ENCODE peak calls at places on chromosome 17, in four cellular contexts. H is GM12878, O is HepG2, P is H1. T is an unnamed sample. For H3K4me1, the result is how much of the 10 kb centered on the place peaks cover.

GRCh38 chr17:8884336-8884990 is 17.0 kb upstream of the PIK3R6 start:
- DNase-seq in O (no peak), P (no peak), H (no peak), T (no peak)

GRCh38 chr17:80422981-80423380 is 8.0 kb downstream of the ENDOV start:
- DNase-seq in H (no peak), O (no peak), P (no peak), T (no peak)

GRCh38 chr17:81578561-81579225 is 26.5 kb upstream of the FAAP100 start:
- DNase-seq in O (no peak), P (no peak), H (no peak), T (no peak)

GRCh38 chr17:83136156-83136555 is 56.7 kb downstream of the METRNL start:
- DNase-seq in P (no peak), H (no peak), O (no peak), T (no peak)

GRCh38 chr17:37179893-37180292 is 195.9 kb upstream of the C17orf78 start:
- DNase-seq in H (no peak), P (no peak), O (no peak), T (no peak)

GRCh38 chr17:41382396-41382795 is 290 bp upstream of the KRT34 start:
- DNase-seq in O (no peak), P (no peak), H (no peak), T (no peak)

GRCh38 chr17:28334666-28335200 is 539 bp downstream of the IFT20 start:
- DNase-seq in P (no peak), H (no peak), O (no peak), T (no peak)

GRCh38 chr17:42122371-42123303 is at the start of gene HSPB9:
- DNase-seq in P (peak), H (no peak), O (no peak), T (no peak)

GRCh38 chr17:50361561-50362480 is 11.2 kb downstream of the MRPL27 start:
- DNase-seq in O (peak), P (peak), H (no peak), T (peak)

GRCh38 chr17:74859439-74860228 is at the start of gene GRIN2C:
- DNase-seq in H (no peak), P (no peak), O (no peak), T (no peak)

GRCh38 chr17:79592641-79593040 is 18.2 kb downstream of the RBFOX3 start:
- DNase-seq in O (no peak), P (no peak), H (no peak), T (no peak)

GRCh38 chr17:79791354-79792123 is 5.3 kb downstream of the CBX8 start:
- DNase-seq in H (no peak), P (no peak), O (no peak), T (no peak)

GRCh38 chr17:62791235-62792121 is 16.6 kb downstream of the MARCHF10 start:
- DNase-seq in O (no peak), H (no peak), P (no peak), T (no peak)

GRCh38 chr17:58316260-58316960 is 12.2 kb downstream of the TSPOAP1 start:
- DNase-seq in O (no peak), P (no peak), H (no peak), T (no peak)

GRCh38 chr17:48293319-48294192 is 136.5 kb downstream of the SKAP1 start:
- DNase-seq in O (no peak), H (no peak), P (no peak), T (no peak)

GRCh38 chr17:80005360-80006338 is 30.0 kb downstream of the TBC1D16 start:
- DNase-seq in H (no peak), P (no peak), O (peak), T (no peak)

GRCh38 chr17:19237389-19238166 is 412 bp downstream of the EPN2 start:
- DNase-seq in P (no peak), O (no peak), H (no peak), T (no peak)

GRCh38 chr17:64097196-64097936 is 32.6 kb downstream of the ERN1 start:
- DNase-seq in O (no peak), P (no peak), H (no peak), T (no peak)

GRCh38 chr17:80499961-80500665 is 23.7 kb upstream of the NPTX1 start:
- DNase-seq in P (no peak), H (no peak), O (no peak), T (no peak)

GRCh38 chr17:74485012-74485743 is 18.7 kb downstream of the CD300A start:
- DNase-seq in H (no peak), O (no peak), P (no peak), T (no peak)

GRCh38 chr17:58328195-58329034 is at the start of gene TSPOAP1:
- DNase-seq in O (no peak), H (peak), P (no peak), T (no peak)

GRCh38 chr17:16448490-16448889 is 33.1 kb downstream of the TRPV2 start:
- DNase-seq in H (no peak), O (no peak), P (no peak), T (no peak)

GRCh38 chr17:45783593-45784292 is 377 bp upstream of the CRHR1 start:
- DNase-seq in P (no peak), H (no peak), O (no peak), T (no peak)

GRCh38 chr17:17231621-17232302 is 5.2 kb downstream of the FLCN start:
- DNase-seq in O (no peak), H (no peak), P (no peak), T (no peak)

GRCh38 chr17:14717849-14718248 is 417.0 kb downstream of the HS3ST3B1 start:
- DNase-seq in P (no peak), O (no peak), H (no peak), T (no peak)

GRCh38 chr17:50537721-50538548 is 5.4 kb downstream of the EPN3 start:
- DNase-seq in H (no peak), O (no peak), P (no peak), T (no peak)

GRCh38 chr17:17865035-17865434 is 28.2 kb upstream of the SREBF1 start:
- DNase-seq in O (peak), P (no peak), H (no peak), T (no peak)

DNA sequence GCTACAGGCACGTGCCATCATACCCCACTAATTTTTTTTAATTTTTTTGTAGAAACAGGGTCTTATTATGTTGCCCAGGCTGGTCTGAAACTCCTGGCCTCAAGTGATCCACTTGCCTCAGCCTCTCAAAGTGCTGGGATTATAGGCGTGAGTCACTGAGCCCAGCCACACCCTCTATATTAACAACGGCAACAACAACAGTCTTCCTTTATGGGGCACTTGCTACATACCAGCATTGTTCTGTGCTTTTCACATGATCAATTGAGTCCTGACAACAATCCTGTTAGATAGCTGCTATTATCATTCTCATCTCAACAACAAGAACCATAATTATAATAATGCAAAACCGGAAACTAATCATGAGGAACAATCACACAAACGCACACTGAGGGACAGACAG is 12.6 kb upstream of the ARL5C start:
- DNase-seq in H (no peak), P (no peak), O (no peak), T (no peak)
- TF ChIP-seq SUZ12 in H (no peak), P (no peak), O (no peak), T (no peak)

DNA sequence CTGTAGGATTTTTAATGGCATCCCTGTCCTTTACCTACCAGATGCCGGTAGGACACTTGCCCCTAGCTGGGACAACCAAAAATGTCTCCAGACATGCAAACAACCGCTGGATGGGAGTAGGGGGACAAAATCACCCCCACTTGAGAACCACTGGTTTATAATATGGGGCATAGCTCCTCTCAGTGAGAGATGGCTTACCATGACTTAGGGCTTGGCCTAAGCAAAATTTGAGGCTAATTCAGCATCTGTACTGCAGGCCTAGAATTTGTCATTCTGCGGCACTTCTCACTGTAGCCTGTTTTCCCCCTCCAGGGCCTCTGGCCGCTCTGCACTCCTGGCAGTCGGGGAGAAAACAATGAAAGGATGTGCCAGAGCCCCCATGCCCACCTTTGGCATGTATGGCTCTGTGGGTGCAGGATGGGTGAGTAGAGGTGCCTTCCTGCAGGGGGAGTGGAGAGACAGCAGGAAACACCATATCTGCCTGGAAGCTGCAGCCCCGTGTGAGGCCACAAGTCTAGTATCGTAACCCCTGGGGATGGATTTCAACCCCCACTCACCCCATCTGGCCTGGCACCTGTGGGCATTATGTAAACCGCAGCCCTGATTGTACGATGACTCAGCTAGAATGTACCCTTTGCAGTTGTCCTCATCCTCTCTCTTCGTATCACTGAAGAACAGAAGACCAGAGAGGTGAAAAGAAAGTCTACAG is 268.1 kb downstream of the SOX9 start:
- DNase-seq in H (peak), P (no peak), O (no peak), T (no peak)
- H3K4me1 ChIP-seq in H (under half), P (under half), O (half or more), T (under half)

DNA sequence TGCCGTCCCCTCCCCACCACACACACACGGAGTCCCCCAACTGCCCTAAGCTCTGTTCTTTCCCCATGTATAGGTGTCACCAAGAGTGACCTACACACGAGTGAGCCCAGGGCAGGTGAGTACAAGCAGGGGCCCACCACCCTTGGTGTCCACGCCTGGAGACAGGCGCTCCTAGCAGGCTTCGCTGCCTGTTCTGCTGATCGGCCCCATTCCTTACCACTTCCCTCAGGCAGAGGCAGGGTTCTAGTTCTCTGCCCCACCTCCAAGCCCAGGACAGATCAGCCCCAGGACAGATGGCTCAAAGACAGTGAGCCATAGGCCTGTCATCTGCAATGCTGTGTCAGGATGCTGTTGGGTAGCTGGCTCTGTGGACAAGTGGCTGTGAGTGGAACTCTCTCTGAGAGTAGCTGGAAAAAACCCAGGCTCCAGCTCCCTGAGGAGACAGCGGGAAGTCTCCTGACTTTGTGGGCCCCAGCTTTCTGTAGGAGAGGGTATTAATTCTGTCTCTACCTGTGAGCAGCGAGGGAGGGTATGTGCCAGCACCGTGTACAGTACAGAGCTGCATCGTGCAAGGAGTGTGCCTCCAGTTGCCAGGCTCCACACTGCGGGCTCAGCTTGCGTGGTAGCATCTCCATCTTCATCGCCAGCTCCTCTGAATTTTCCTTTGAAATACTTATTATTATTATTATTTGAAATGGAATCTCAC is 897 bp downstream of the TP53I13 start:
- DNase-seq in O (no peak), P (no peak), H (no peak), T (no peak)
- TF ChIP-seq SUZ12 in O (no peak), P (no peak), H (no peak), T (no peak)

GRCh38 chr17:7292729-7293128 is 1.7 kb downstream of the YBX2 start:
- DNase-seq in O (no peak), H (no peak), P (no peak), T (no peak)
- H3K4me1 ChIP-seq in O (under half), H (under half), P (under half), T (under half)

DNA sequence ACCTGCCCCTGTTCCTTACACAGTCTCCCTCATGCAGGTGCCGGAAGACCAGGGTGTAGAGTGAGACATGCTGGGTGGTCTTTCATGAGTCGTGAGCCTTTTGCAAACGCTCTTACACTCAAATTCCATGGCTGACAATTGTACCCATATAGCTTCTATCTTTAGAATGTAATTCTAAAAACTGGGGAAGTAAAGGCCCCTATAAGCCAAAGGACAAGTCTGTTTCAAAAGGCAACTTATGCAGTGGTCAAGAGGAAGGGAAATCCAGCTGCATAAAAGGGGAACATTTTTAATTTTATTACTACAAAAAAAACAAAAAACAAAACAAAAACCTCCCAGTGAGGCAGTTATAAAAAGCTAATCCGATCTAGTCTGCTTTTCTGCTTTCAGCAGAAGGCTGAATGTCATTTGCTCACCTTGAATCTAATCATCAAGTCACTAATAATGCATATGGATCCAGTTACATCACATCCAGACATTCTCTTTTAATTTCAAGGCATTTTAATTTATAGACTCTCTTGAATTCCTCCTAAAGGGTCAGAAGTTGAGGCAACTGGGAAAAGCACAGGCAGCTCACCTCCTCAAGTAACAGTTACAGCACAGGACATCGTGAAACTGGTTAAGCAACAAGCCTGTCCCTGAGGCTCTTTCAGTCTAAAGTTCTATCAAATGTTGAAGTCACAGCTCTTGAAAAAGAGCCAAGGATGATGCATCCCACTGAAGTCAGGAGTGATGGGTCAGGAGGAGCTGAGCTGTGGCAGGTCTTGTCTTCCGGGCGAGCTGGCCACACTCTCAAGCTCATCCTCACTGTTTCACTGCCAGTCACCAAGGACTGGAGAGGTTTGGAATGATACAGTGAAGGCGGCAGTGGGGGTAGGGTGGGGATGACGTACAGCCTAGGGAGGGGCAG is 99.7 kb downstream of the VPS53 start:
- DNase-seq in O (no peak), P (no peak), H (no peak), T (no peak)
- TF ChIP-seq SUZ12 in O (no peak), P (no peak), H (no peak), T (no peak)

GRCh38 chr17:77879226-77879895 is 79.1 kb upstream of the TNRC6C start:
- DNase-seq in P (no peak), O (no peak), H (no peak), T (no peak)
- H3K4me1 ChIP-seq in P (under half), O (under half), H (under half), T (under half)